ENCODE peak calls at places on chromosomes 12 and 14, in five cellular contexts. F is CD4-positive, alpha-beta memory T cell; N is IMR-90; T is astrocyte of the cerebellum; S is cardiac fibroblast. K is an unnamed sample.

GRCh38 chr12:32893458-32893857 is 3.1 kb downstream of the PKP2 start:
- DNase-seq in F (no peak), N (no peak), T (no peak), S (peak; percentile 61), K (no peak)

GRCh38 chr12:3962661-3963483 is 89.7 kb upstream of the PARP11 start:
- DNase-seq in F (peak; percentile 87), N (no peak), T (no peak), S (no peak), K (no peak)

GRCh38 chr14:26281280-26281998 is 316.4 kb downstream of the NOVA1 start:
- DNase-seq in F (no peak), N (peak; percentile 87), T (peak; percentile 19), S (peak; percentile 87), K (peak; percentile 4)

GRCh38 chr12:96054262-96054645 is 18.9 kb upstream of the LTA4H start:
- DNase-seq in F (no peak), N (no peak), T (no peak), S (no peak), K (no peak)

GRCh38 chr14:50757702-50758101 is 73.3 kb downstream of the NIN start:
- DNase-seq in F (no peak), N (no peak), T (no peak), S (no peak), K (no peak)

GRCh38 chr12:117803013-117803412 is 165.8 kb downstream of the KSR2 start:
- DNase-seq in F (no peak), N (no peak), T (no peak), S (no peak), K (no peak)

GRCh38 chr12:31220633-31221565 is 105.1 kb downstream of the SINHCAF start:
- DNase-seq in F (no peak), N (peak; percentile 17), T (no peak), S (peak; percentile 55), K (no peak)

GRCh38 chr12:76080017-76080728 is 4.3 kb downstream of the NAP1L1 start:
- DNase-seq in F (no peak), N (peak; percentile 74), T (no peak), S (no peak), K (no peak)

GRCh38 chr14:51513281-51513680 is 138.4 kb upstream of the FRMD6 start:
- DNase-seq in F (no peak), N (no peak), T (peak; percentile 51), S (no peak), K (no peak)

GRCh38 chr14:100900837-100901390 is 2.6 kb downstream of the RTL1 start:
- DNase-seq in F (peak; percentile 2), N (no peak), T (no peak), S (no peak), K (no peak)

GRCh38 chr12:79690156-79690605 is 583 bp downstream of the PAWR start:
- DNase-seq in F (no peak), N (peak; percentile 20), T (no peak), S (no peak), K (no peak)
- H3K4me3 ChIP-seq in F (peak overlapping the region; percentile 26), N (peak overlapping the region; percentile 96), T (peak overlapping the region; percentile 92), S (peak overlapping the region; percentile 97), K (peak overlapping the region; percentile 94)

GRCh38 chr14:91115986-91116385 is 2.1 kb downstream of the DGLUCY start:
- DNase-seq in F (no peak), N (peak; percentile 30), T (no peak), S (peak; percentile 40), K (peak; percentile 55)
- H3K4me3 ChIP-seq in F (peak overlapping the region; percentile 85), N (no peak overlapping the region), T (no peak overlapping the region), S (no peak overlapping the region), K (peak overlapping the region; percentile 60)

GRCh38 chr12:53603196-53603595 is 23.0 kb downstream of the ATF7 start:
- DNase-seq in F (no peak), N (no peak), T (no peak), S (no peak), K (no peak)

GRCh38 chr12:53600490-53601295 is 25.5 kb downstream of the ATF7 start:
- DNase-seq in F (no peak), N (no peak), T (no peak), S (no peak), K (no peak)

GRCh38 chr12:53601296-53601847 is 24.8 kb downstream of the ATF7 start:
- DNase-seq in F (no peak), N (no peak), T (no peak), S (no peak), K (no peak)

GRCh38 chr12:53603804-53604203 is 22.4 kb downstream of the ATF7 start:
- DNase-seq in F (no peak), N (no peak), T (no peak), S (no peak), K (no peak)

DNA sequence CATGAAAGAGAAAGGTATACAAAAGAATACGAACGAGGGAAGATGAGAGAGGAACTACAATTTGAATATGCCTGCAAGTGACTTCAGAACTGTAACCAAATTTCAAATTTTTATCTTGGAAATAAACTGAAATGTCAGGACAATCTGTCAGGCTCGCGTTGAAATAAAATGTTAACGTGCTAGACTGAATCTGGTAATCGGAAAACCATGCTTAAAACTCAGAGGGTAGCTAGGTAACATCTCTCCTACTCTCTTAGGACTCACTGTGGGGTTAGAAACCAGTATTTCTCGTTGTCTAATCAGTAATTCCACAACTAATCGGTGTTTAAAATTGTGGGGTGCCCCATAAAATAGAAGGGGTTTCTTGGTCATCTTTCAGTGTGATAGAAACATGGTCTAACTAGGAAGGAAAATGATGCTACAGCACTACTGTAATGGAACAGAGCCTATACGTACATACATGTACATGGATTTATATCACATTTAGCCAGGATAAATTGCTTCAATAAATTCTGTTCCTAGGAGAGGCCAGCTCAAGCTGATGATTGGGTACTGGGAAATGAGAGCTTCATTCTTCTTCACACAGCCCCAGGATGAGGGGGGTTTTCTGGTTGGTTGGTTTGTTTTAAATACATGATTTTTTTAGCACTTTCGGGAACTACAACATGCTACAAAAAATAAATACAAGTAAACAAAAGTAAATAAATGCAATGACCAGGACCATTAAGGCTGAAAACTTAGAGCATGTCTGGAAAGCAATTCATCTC is 23.8 kb downstream of the ATF7 start:
- DNase-seq in F (no peak), N (no peak), T (no peak), S (no peak), K (no peak)
- H3K4me3 ChIP-seq in F (no peak overlapping the region), N (no peak overlapping the region), T (no peak overlapping the region), S (no peak overlapping the region), K (no peak overlapping the region)

DNA sequence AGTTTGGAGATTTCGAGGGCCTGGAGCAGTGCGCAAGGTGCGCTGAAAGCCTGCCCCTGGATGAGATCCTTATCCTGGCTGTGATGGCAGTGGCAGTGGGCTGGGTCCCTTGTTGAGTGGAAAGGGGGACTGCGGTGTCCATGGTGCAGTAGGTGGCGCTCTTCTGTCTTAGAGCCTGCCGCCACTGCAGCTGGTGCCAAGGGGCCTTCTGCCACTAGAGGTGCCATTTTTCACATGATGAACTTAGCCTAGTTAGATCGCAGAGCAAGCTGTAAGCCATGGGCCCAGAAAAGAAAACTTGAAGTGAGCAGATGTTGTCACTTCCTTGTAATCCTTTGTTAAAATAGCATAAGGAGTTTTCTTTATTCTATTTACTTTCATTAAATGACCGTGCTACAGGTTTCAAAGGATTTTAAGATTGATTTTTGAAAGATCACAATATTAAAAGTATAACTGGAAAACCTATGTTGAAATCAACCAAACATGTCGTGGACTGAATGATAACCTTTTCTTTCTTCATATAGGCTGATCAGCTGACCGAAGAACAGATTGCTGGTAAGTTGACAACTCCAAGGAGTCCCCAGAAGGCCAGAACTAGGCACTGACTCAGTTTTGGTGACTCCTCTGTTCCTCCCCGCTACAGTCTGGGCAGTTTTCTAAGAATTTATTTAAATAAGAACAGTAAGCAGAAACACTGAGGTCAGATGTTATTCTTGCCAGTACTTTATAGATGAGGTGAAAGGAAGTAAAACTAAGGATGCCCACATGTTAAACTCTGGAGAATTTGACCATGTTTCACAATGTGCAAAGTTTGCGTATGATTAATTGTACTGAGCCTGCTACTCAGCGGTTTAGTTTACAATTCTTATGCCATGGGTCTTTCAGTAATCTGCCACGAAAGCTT is 3.0 kb downstream of the CALM1 start:
- DNase-seq in F (peak; percentile 91), N (peak; percentile 88), T (peak; percentile 85), S (peak; percentile 94), K (peak; percentile 93)
- H3K4me3 ChIP-seq in F (peak overlapping the region; percentile 88), N (no peak overlapping the region), T (peak overlapping the region; percentile 93), S (no peak overlapping the region), K (peak overlapping the region; percentile 75)

DNA sequence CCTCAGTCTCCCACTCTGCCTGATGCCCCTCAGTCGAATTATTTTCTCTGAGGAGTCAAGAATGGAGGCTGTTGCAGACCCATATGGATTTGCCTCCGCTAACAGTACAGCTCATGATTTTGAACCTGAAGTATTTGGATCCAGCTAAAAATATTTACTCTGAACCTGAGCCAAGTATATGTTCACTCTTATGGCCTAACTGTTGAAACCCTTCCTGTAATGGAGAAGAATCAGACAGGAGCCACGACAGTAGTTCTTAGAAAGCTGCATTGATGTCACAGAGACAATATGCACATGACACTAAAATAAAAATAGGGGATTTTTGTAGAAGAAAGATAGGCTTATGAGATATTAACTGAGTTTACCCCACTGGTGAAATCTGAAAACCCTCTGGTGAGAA is 1128.3 kb upstream of the FLRT2 start:
- DNase-seq in F (no peak), N (no peak), T (no peak), S (peak; percentile 2), K (no peak)
- H3K4me3 ChIP-seq in F (no peak overlapping the region), N (no peak overlapping the region), T (no peak overlapping the region), S (no peak overlapping the region), K (no peak overlapping the region)

GRCh38 chr12:131829351-131829794 is 1.2 kb downstream of the MMP17 start:
- DNase-seq in F (no peak), N (no peak), T (no peak), S (peak; percentile 35), K (peak; percentile 29)
- H3K4me3 ChIP-seq in F (no peak overlapping the region), N (peak overlapping the region; percentile 44), T (peak overlapping the region; percentile 45), S (peak overlapping the region; percentile 63), K (peak overlapping the region; percentile 69)

GRCh38 chr12:12714276-12715001 is 2.7 kb upstream of the CDKN1B start:
- DNase-seq in F (peak; percentile 84), N (peak; percentile 45), T (no peak), S (peak; percentile 36), K (no peak)

GRCh38 chr12:12715459-12716150 is 1.6 kb upstream of the CDKN1B start:
- DNase-seq in F (no peak), N (no peak), T (no peak), S (no peak), K (peak; percentile 34)

GRCh38 chr12:12713932-12714275 is 3.3 kb upstream of the CDKN1B start:
- DNase-seq in F (no peak), N (no peak), T (no peak), S (no peak), K (no peak)

GRCh38 chr12:12716151-12716844 is 870 bp upstream of the CDKN1B start:
- DNase-seq in F (no peak), N (peak; percentile 31), T (no peak), S (peak; percentile 54), K (no peak)

GRCh38 chr12:12715128-12715458 is 2.1 kb upstream of the CDKN1B start:
- DNase-seq in F (no peak), N (no peak), T (no peak), S (no peak), K (no peak)
- H3K4me3 ChIP-seq in F (peak overlapping the region; percentile 94), N (no peak overlapping the region), T (no peak overlapping the region), S (no peak overlapping the region), K (no peak overlapping the region)